ENCODE peak calls at places on chromosomes 1 and 21, in seven cellular contexts. F is pancreas, C is cardiac fibroblast, H is heart right ventricle, E is body of pancreas, K is IMR-90, P is A549. W is an unnamed sample.

GRCh38 chr1:72397786-72398185 is 115.4 kb upstream of the NEGR1 start:
- DNase-seq in F (no peak), C (peak), H (no peak), E (no peak), K (peak), P (no peak), W (peak)

GRCh38 chr1:98323906-98324358 is 337.6 kb upstream of the SNX7 start:
- DNase-seq in F (no peak), C (peak), H (no peak), E (no peak), K (peak), P (peak), W (peak)

GRCh38 chr1:208437416-208437815 is 193.2 kb upstream of the PLXNA2 start:
- DNase-seq in F (no peak), C (peak), H (no peak), E (no peak), K (peak), P (no peak), W (peak)

GRCh38 chr1:11180342-11180744 is 8.8 kb upstream of the ANGPTL7 start:
- DNase-seq in F (no peak), C (peak), H (no peak), E (no peak), K (peak), P (no peak), W (peak)

GRCh38 chr1:213327318-213327667 is 276.3 kb downstream of the RPS6KC1 start:
- DNase-seq in F (no peak), C (peak), H (peak), E (peak), K (peak), P (no peak), W (peak)

GRCh38 chr1:8560611-8561544 is 243.0 kb downstream of the SLC45A1 start:
- DNase-seq in F (no peak), C (peak), H (no peak), E (no peak), K (peak), P (peak), W (peak)

GRCh38 chr1:1755426-1755825 is 22.8 kb downstream of the NADK start:
- DNase-seq in F (peak), C (no peak), H (no peak), E (no peak), K (no peak), P (no peak), W (no peak)

GRCh38 chr1:152013664-152014237 is 20.1 kb upstream of the S100A10 start:
- DNase-seq in F (no peak), C (peak), H (no peak), E (peak), K (peak), P (no peak), W (peak)

GRCh38 chr1:239997515-239998311 is 94.0 kb upstream of the FMN2 start:
- DNase-seq in F (peak), C (no peak), H (no peak), E (peak), K (no peak), P (peak), W (no peak)

GRCh38 chr1:15090373-15090772 is 63.2 kb upstream of the TMEM51 start:
- DNase-seq in F (peak), C (no peak), H (no peak), E (peak), K (no peak), P (no peak), W (no peak)

GRCh38 chr1:158355773-158356172 is 2.1 kb downstream of the CD1E start:
- DNase-seq in F (no peak), C (no peak), H (no peak), E (no peak), K (no peak), P (no peak), W (no peak)

GRCh38 chr1:1335792-1336248 is 4.7 kb downstream of the TAS1R3 start:
- DNase-seq in F (no peak), C (no peak), H (no peak), E (no peak), K (no peak), P (no peak), W (no peak)

GRCh38 chr1:86104606-86105532 is 51.7 kb downstream of the COL24A1 start:
- DNase-seq in F (peak), C (no peak), H (no peak), E (no peak), K (no peak), P (no peak), W (no peak)

GRCh38 chr1:20076695-20077461 is 6.9 kb downstream of the PLA2G5 start:
- DNase-seq in F (no peak), C (no peak), H (no peak), E (no peak), K (no peak), P (no peak), W (no peak)

GRCh38 chr21:38241029-38241740 is 15.6 kb upstream of the KCNJ15 start:
- DNase-seq in F (no peak), C (peak), H (peak), E (peak), K (no peak), P (no peak), W (peak)

GRCh38 chr1:90768826-90769225 is 51.7 kb upstream of the BARHL2 start:
- DNase-seq in F (no peak), C (no peak), H (no peak), E (no peak), K (peak), P (no peak), W (no peak)

GRCh38 chr1:165354739-165355138 is 1.8 kb downstream of the LMX1A start:
- DNase-seq in F (no peak), C (no peak), H (no peak), E (no peak), K (no peak), P (no peak), W (no peak)

GRCh38 chr1:187838335-187839293 is 1009.9 kb downstream of the PLA2G4A start:
- DNase-seq in F (no peak), C (no peak), H (no peak), E (no peak), K (no peak), P (no peak), W (no peak)

GRCh38 chr21:31133243-31133830 is 95.1 kb upstream of the KRTAP19-8 start:
- DNase-seq in F (no peak), C (no peak), H (no peak), E (no peak), K (no peak), P (no peak), W (no peak)

GRCh38 chr1:55927934-55928333 is 651.4 kb downstream of the PLPP3 start:
- DNase-seq in F (no peak), C (peak), H (no peak), E (no peak), K (no peak), P (no peak), W (peak)

GRCh38 chr1:15835205-15835740 is 12.2 kb upstream of the SPEN start:
- DNase-seq in F (no peak), C (no peak), H (no peak), E (no peak), K (no peak), P (no peak), W (no peak)

GRCh38 chr1:52631759-52632331 is 1.1 kb upstream of the SHISAL2A start:
- DNase-seq in F (no peak), C (no peak), H (no peak), E (no peak), K (no peak), P (no peak), W (no peak)

GRCh38 chr21:44450999-44451398 is 4.3 kb upstream of the LRRC3 start:
- DNase-seq in F (no peak), C (no peak), H (peak), E (no peak), K (no peak), P (no peak), W (no peak)

GRCh38 chr1:11804666-11805453 is 904 bp downstream of the MTHFR start:
- DNase-seq in F (no peak), C (peak), H (no peak), E (peak), K (peak), P (no peak), W (peak)

GRCh38 chr1:168452329-168452728 is 91.5 kb downstream of the XCL2 start:
- DNase-seq in F (no peak), C (peak), H (no peak), E (no peak), K (no peak), P (no peak), W (peak)

GRCh38 chr1:162151900-162152829 is 82.7 kb downstream of the NOS1AP start:
- DNase-seq in F (peak), C (peak), H (no peak), E (peak), K (peak), P (no peak), W (peak)

GRCh38 chr1:1554926-1555915 is 14.8 kb upstream of the TMEM240 start:
- DNase-seq in F (no peak), C (peak), H (no peak), E (no peak), K (peak), P (no peak), W (peak)

GRCh38 chr1:48292706-48293105 is 70.2 kb downstream of the SLC5A9 start:
- DNase-seq in F (peak), C (no peak), H (no peak), E (no peak), K (no peak), P (no peak), W (no peak)

GRCh38 chr1:100907887-100908286 is 12.0 kb downstream of the SLC30A7 start:
- DNase-seq in F (no peak), C (no peak), H (no peak), E (no peak), K (no peak), P (no peak), W (no peak)

GRCh38 chr1:231828182-231828920 is 201.8 kb downstream of the DISC1 start:
- DNase-seq in F (no peak), C (peak), H (no peak), E (peak), K (peak), P (peak), W (peak)

DNA sequence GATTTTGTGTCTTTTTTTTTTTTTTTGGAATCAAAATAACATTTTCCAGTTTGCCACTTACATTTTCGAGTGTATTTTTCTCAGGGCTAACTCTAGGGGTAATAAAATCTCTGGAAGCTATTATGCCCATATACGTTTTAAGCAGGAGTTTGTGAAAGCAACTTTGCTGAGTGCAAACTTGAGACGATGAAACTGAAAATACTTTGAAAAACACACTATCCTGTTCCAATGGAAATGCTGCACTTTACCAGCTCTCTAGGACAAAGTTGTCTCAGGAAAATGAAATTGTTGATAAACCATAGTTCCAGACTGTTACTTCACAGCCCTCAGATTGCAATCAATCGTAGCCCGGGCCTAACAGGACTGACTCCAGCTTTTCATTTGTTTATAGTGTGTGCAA is 220.7 kb upstream of the PKN2 start:
- DNase-seq in F (no peak), C (peak), H (no peak), E (no peak), K (no peak), P (no peak), W (no peak)
- H3K4me3 ChIP-seq in F (no peak), C (no peak), H (no peak), E (no peak), K (no peak), P (no peak), W (no peak)

GRCh38 chr1:209886219-209886536 is 51.8 kb upstream of the SYT14 start:
- DNase-seq in F (no peak), C (no peak), H (no peak), E (no peak), K (no peak), P (no peak), W (no peak)
- TF ChIP-seq CTCF in F (no peak), C (peak), H (no peak), E (peak), K (peak), P (peak), W (peak)

DNA sequence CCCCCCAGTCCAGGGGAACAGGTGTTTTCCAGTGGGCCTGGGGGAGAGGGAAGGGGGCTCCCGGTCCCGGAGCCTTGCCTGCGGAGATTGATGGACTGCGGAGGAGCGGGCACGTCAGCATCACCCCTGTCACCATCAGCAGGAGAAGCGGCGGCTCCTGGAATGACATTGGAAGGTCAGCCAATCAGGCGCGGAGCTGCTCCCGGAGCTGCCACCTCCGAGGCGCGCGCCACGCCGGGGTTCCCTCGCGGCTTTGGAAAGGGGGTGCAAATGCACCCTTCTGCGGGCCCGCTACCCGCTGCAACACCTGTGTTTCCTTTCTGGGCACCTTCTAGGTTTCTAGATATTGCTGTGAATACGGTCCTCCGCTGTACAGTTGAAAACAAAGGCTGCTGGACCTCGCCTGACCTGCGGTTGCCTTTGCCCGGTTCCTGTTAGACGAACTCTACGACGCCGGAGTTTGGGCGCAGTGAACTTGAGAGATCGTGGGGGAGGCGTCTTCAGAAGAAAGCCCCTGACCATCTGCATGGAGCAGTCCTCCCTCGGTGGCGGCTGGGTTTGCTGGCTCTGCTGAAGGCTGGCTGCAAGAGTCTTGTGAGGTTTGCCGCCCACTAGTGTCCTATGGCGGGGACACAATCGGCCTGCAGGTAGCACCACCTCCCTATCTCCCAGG is 5.3 kb downstream of the DSCAM start:
- DNase-seq in F (peak), C (no peak), H (peak), E (peak), K (no peak), P (peak), W (no peak)
- H3K4me3 ChIP-seq in F (no peak), C (no peak), H (no peak), E (no peak), K (no peak), P (peak), W (no peak)

GRCh38 chr1:184483101-184483813 is 96.4 kb downstream of the C1orf21 start:
- DNase-seq in F (no peak), C (peak), H (no peak), E (peak), K (peak), P (no peak), W (peak)
- TF ChIP-seq CTCF in F (peak), C (no peak), H (no peak), E (peak), K (no peak), P (no peak), W (peak)

DNA sequence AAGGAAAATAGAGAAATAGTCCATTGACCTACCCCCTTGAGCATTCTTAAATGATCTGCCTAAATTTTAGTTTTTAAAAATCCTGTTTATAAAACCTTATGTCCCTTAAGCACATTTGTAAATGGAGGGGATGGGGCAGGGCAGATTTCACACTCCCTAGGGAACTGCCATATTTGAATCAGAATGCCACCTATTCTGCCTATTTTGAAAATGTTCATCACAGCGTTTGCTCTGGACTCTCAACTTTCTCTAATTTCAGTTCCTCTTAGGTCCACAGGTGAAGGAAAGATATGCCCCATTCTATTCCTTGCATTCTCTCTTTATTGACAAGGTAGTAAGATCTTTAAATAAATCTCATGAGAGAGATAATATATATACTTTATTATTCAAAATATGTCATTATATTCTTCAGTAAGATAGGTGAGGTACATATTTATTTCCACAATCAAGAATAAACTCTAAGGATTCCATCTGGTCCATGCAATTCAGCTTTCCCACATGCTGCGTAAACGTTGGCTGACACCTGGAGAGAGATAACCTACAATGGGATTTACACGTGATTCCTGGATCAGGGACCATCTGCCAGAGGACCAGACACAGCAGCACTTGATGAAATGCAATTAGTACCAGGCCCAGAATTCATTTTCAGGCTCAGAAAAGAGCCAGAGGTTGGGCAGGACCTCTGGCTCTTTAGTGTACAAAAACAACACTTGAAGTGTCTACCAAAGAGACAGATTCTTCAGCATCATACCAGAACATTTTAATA is 1.2 kb upstream of the LPGAT1 start:
- DNase-seq in F (no peak), C (no peak), H (no peak), E (no peak), K (no peak), P (no peak), W (no peak)
- H3K4me3 ChIP-seq in F (no peak), C (no peak), H (no peak), E (no peak), K (no peak), P (no peak), W (no peak)

DNA sequence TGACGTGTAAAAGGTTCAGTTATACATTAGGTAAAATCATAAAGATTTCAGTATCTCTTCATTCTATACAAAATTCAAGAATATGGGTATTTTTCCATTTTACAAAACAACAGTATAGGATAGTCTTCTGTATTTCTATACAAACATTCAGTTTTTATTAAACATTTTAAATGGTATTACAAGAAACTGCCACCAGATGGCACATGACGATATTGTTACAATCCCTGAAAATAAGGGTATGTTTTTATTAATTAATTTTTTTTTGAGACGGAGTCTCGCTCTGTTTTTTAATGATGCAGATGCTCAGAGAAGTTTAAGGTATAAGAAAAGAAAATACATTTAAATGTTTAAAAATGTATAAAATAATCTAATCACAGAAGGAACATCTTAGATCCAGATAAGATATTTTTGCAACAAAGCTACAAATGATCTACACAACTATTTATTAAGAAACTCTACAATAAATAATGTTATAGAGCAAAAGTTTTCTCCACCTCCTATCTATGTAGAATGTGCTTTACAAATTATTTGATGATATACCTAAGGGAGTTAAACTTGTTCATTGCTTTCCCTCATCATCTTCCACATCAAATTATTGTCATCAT is 23.5 kb upstream of the RSBN1 start:
- DNase-seq in F (no peak), C (peak), H (no peak), E (no peak), K (peak), P (peak), W (peak)
- TF ChIP-seq CTCF in F (peak), C (peak), H (peak), E (peak), K (peak), P (peak), W (peak)

W was measured in fibroblast of mammary gland.